ENCODE peak calls at places on chromosomes 16 and 17, in five cellular contexts. K is esophagus muscularis mucosa, O is neural progenitor cell, Y is suprapubic skin, U is OCI-LY7. S is an unnamed sample.

GRCh38 chr16:48384982-48385271 is 286 bp downstream of the SIAH1 start:
- DNase-seq in K (no peak), O (no peak), Y (no peak), U (no peak), S (no peak)

GRCh38 chr17:78498848-78499247 is 78.3 kb downstream of the DNAH17 start:
- DNase-seq in K (no peak), O (no peak), Y (no peak), U (no peak), S (no peak)

GRCh38 chr16:24721830-24722238 is 7.6 kb upstream of the TNRC6A start:
- DNase-seq in K (no peak), O (no peak), Y (no peak), U (no peak), S (no peak)

GRCh38 chr16:47565454-47565853 is 104.3 kb downstream of the PHKB start:
- DNase-seq in K (peak), O (no peak), Y (no peak), U (no peak), S (peak)

GRCh38 chr17:8724451-8724850 is 20.2 kb downstream of the CCDC42 start:
- DNase-seq in K (no peak), O (no peak), Y (no peak), U (no peak), S (no peak)

GRCh38 chr16:84042879-84043485 is 387 bp upstream of the SLC38A8 start:
- DNase-seq in K (no peak), O (peak), Y (no peak), U (no peak), S (no peak)

GRCh38 chr17:44941712-44942331 is 5.8 kb downstream of the KIF18B start:
- DNase-seq in K (no peak), O (no peak), Y (no peak), U (no peak), S (no peak)

GRCh38 chr16:876041-876335 is 75.5 kb upstream of the GNG13 start:
- DNase-seq in K (no peak), O (no peak), Y (no peak), U (no peak), S (no peak)

GRCh38 chr17:49971848-49972485 is 3.0 kb downstream of the DLX4 start:
- DNase-seq in K (no peak), O (peak), Y (no peak), U (no peak), S (no peak)

GRCh38 chr17:80008383-80008840 is 27.3 kb downstream of the TBC1D16 start:
- DNase-seq in K (no peak), O (peak), Y (peak), U (peak), S (peak)

GRCh38 chr17:7219434-7219811 is 213 bp downstream of the DLG4 start:
- DNase-seq in K (no peak), O (no peak), Y (no peak), U (no peak), S (no peak)

GRCh38 chr17:39756376-39757079 is 18.8 kb downstream of the GRB7 start:
- DNase-seq in K (no peak), O (no peak), Y (no peak), U (peak), S (no peak)

GRCh38 chr17:80261159-80261894 is 675 bp downstream of the RNF213 start:
- DNase-seq in K (peak), O (peak), Y (no peak), U (peak), S (peak)

GRCh38 chr17:16258916-16259315 is 41.9 kb downstream of the PIGL start:
- DNase-seq in K (no peak), O (no peak), Y (no peak), U (no peak), S (peak)

GRCh38 chr17:4420692-4421131 is 13.0 kb upstream of the SPNS3 start:
- DNase-seq in K (no peak), O (peak), Y (no peak), U (peak), S (peak)

GRCh38 chr17:77349976-77350830 is 209.4 kb downstream of the SEC14L1 start:
- DNase-seq in K (peak), O (no peak), Y (peak), U (no peak), S (peak)

GRCh38 chr16:55377840-55378239 is 53.8 kb downstream of the IRX6 start:
- DNase-seq in K (no peak), O (no peak), Y (no peak), U (no peak), S (no peak)

GRCh38 chr16:20734782-20735181 is 6.8 kb downstream of the THUMPD1 start:
- DNase-seq in K (peak), O (no peak), Y (no peak), U (no peak), S (no peak)

GRCh38 chr16:85711982-85712587 is 23.3 kb upstream of the GINS2 start:
- DNase-seq in K (no peak), O (no peak), Y (no peak), U (no peak), S (no peak)

GRCh38 chr17:8986295-8986694 is 20.8 kb upstream of the PIK3R5 start:
- DNase-seq in K (no peak), O (no peak), Y (no peak), U (peak), S (no peak)

GRCh38 chr16:83903739-83904138 is 4.8 kb downstream of the MLYCD start:
- DNase-seq in K (no peak), O (no peak), Y (no peak), U (no peak), S (no peak)

GRCh38 chr17:78356163-78356713 is 3.6 kb downstream of the SOCS3 start:
- DNase-seq in K (no peak), O (peak), Y (no peak), U (peak), S (peak)

GRCh38 chr17:72192409-72193192 is 71.8 kb downstream of the SOX9 start:
- DNase-seq in K (no peak), O (no peak), Y (no peak), U (no peak), S (peak)

GRCh38 chr17:58993322-58993721 is 113.4 kb downstream of the TRIM37 start:
- DNase-seq in K (no peak), O (no peak), Y (no peak), U (no peak), S (peak)

GRCh38 chr17:35890774-35891155 is 10.6 kb upstream of the CCL5 start:
- DNase-seq in K (no peak), O (peak), Y (no peak), U (no peak), S (no peak)

GRCh38 chr17:32596666-32597065 is 109.9 kb downstream of the CDK5R1 start:
- DNase-seq in K (no peak), O (no peak), Y (no peak), U (no peak), S (no peak)

GRCh38 chr17:11296994-11297393 is 56.0 kb downstream of the SHISA6 start:
- DNase-seq in K (peak), O (peak), Y (no peak), U (peak), S (no peak)

GRCh38 chr17:78736526-78737079 is 45.5 kb downstream of the CYTH1 start:
- DNase-seq in K (no peak), O (no peak), Y (peak), U (peak), S (no peak)

GRCh38 chr17:7711356-7711755 is 6.2 kb upstream of the DNAH2 start:
- DNase-seq in K (no peak), O (peak), Y (no peak), U (peak), S (no peak)

GRCh38 chr16:55868980-55869379 is 6.2 kb downstream of the CES5A start:
- DNase-seq in K (no peak), O (no peak), Y (no peak), U (no peak), S (no peak)

GRCh38 chr17:67891481-67892119 is 66.3 kb downstream of the BPTF start:
- DNase-seq in K (no peak), O (peak), Y (no peak), U (no peak), S (peak)

GRCh38 chr16:53456625-53457024 is 22.4 kb downstream of the RBL2 start:
- DNase-seq in K (no peak), O (no peak), Y (no peak), U (peak), S (no peak)

GRCh38 chr16:85824161-85825135 is 25.0 kb downstream of the COX4I1 start:
- DNase-seq in K (no peak), O (no peak), Y (no peak), U (no peak), S (no peak)

GRCh38 chr17:17170346-17170976 is 35.7 kb downstream of the PLD6 start:
- DNase-seq in K (no peak), O (no peak), Y (no peak), U (no peak), S (no peak)

GRCh38 chr17:49708515-49709161 is 874 bp upstream of the SLC35B1 start:
- DNase-seq in K (no peak), O (peak), Y (no peak), U (no peak), S (no peak)

GRCh38 chr17:20091161-20092029 is 82.2 kb downstream of the SPECC1 start:
- DNase-seq in K (no peak), O (no peak), Y (no peak), U (no peak), S (peak)

GRCh38 chr17:74444406-74444805 is 12.5 kb downstream of the GPRC5C start:
- DNase-seq in K (no peak), O (no peak), Y (no peak), U (no peak), S (no peak)

GRCh38 chr16:15607700-15608396 is 35.1 kb downstream of the MARF1 start:
- DNase-seq in K (no peak), O (no peak), Y (no peak), U (no peak), S (peak)

DNA sequence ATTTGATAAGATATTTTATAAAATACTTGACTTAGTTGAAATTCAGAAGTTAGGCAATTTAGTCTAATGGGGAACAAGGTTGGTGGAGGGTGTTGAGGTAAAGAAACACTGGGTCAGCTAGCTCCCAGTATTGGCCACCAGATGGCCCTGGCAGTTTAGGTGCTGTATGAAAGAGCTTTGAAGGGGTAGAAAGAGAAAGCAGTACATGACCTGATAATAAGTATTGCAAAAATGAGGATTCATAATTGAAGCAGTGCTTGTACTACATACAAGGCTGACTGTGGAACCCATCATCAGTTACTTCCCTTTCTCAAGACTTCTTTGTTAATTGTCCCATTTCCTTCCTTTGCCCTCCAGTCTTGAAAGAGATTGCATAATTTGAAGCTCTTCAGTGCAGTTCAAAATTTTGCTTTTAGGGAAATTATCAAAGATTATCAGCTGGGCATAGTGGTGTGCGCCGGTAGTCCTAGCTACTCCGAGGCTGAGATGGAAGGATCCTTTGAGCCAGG is 29.4 kb downstream of the TANC2 start:
- DNase-seq in K (no peak), O (peak), Y (no peak), U (peak), S (peak)
- TF ChIP-seq CTCF in K (peak), O (peak), Y (no peak), U (peak), S (peak)

GRCh38 chr17:41794603-41794975 is 8.1 kb upstream of the JUP start:
- DNase-seq in K (no peak), O (no peak), Y (no peak), U (no peak), S (no peak)

GRCh38 chr17:41796066-41796895 is 9.8 kb upstream of the JUP start:
- DNase-seq in K (no peak), O (no peak), Y (no peak), U (no peak), S (no peak)

GRCh38 chr17:41793749-41794602 is 7.5 kb upstream of the JUP start:
- DNase-seq in K (no peak), O (peak), Y (no peak), U (no peak), S (no peak)

GRCh38 chr17:41797377-41797776 is 10.9 kb upstream of the JUP start:
- DNase-seq in K (no peak), O (no peak), Y (no peak), U (no peak), S (no peak)

GRCh38 chr17:41792835-41793748 is 6.6 kb upstream of the JUP start:
- DNase-seq in K (no peak), O (peak), Y (no peak), U (no peak), S (peak)
- H3K4me3 ChIP-seq in K (no peak), O (no peak), Y (peak), U (no peak), S (no peak)

GRCh38 chr17:34146440-34147043 is 108.5 kb upstream of the CCL2 start:
- DNase-seq in K (no peak), O (peak), Y (no peak), U (peak), S (no peak)
- TF ChIP-seq CTCF in K (no peak), O (peak), Y (peak), U (peak), S (peak)

GRCh38 chr16:30398660-30399434 is 3.6 kb downstream of the ZNF48 start:
- DNase-seq in K (no peak), O (peak), Y (no peak), U (no peak), S (no peak)
- H3K4me3 ChIP-seq in K (no peak), O (no peak), Y (no peak), U (no peak), S (no peak)

DNA sequence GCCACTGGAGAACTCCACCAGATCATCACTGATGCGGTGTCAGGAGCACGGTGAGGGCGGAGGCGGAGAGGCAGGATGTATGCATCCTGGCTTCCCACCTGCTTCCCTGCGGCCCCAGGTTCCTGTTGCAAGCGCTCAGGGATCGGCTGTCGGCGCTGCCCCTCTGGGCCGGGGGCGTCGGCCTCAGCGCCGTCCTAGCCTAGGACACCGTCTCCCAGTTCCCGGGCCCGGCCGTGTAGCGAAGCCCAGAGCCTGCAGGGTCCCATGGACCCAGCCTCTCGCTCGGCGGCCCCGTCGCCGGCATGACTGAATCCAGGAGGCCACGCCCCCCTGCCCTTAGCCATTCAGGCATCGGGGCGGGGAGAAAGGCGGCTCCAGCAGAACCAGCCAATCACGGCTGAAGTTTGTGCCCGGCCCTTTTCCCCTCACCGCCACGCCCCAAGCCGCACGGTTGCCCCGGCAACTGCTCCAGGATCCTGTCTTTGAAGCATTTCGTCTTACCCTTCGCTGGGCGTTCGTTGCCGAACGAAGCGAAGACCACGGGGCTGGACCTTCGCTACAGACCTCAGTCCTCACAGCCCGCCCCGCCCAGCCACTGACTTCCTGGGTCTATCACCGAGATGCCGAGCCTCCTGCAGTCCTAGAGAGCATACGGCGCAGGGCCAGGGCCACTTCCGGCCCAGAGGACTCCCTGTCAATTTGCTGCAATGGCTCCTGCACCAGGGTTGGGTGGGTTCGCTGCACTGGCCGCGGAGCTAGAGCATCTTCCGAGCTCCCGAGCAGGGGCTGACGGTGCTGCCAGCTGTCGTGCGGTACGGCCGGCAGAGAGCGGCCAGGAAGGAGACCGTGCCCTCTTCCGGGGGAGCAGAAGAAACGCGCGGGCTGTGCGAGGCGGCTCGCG is 10.6 kb upstream of the ZNF213 start:
- DNase-seq in K (peak), O (peak), Y (peak), U (peak), S (peak)
- TF ChIP-seq CTCF in K (peak), O (peak), Y (no peak), U (peak), S (peak)

GRCh38 chr16:8907096-8907495 is 24.9 kb downstream of the LITAFD start:
- DNase-seq in K (no peak), O (no peak), Y (no peak), U (no peak), S (no peak)
- H3K4me3 ChIP-seq in K (no peak), O (no peak), Y (no peak), U (no peak), S (no peak)

DNA sequence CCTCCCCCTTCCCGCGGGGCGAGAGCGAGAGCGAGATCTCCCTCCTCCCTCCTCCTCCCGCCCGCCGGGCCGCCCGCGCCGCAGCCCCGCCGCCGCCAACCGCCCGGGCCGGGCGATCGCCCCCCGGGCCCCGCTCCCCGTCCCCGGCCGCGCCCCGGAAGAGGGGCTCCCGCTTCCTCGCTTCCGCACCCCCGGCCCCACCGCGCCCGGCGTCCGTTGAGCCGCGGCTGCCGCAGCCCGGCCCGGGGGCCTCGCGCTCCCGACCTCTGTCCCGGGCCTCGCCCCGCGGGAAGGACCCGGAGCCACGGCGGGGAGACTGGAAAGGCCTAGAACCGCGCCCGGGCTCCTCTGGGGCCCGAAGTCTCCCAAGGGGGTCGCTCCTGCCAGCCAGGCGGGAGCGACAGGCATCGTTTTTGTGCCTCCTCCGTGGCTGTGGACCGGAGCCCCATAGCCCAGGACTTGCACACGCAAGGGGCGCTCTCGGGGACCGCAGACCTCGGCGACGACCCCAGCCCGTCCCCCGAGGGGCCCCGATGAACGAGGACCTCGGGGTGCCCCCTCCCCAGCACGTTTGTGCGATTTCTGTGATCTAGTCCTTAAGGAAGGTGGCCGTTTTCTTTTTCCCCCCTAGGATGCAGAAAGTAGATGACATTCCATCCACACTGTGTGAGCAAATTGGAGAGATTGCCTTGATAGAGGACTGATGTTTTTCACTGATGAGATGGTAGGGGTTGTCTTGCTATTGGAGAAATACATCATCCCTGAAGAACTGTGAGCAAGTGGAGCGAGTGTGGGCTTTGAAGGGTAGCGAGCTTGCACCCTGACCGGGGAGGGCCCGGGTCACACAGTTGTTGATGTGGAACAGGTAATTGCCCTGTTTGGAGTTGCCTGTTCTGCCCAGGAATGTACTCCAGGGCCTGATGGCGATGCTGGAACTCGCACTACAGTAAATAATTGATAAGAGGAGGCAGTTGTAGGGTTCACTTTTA is 610 bp downstream of the BANP start:
- DNase-seq in K (no peak), O (no peak), Y (no peak), U (peak), S (peak)
- TF ChIP-seq CTCF in K (no peak), O (peak), Y (no peak), U (peak), S (no peak)